ENCODE peak calls at places on chromosome 1, in six cellular contexts. T is ascending aorta, K is adrenal gland, X is fibroblast of lung, C is GM23338, Z is neural progenitor cell. L is an unnamed sample. For H3K4me1 and H3K36me3, the result is how much of the 10 kb centered on the place peaks cover.

GRCh38 chr1:215269955-215270354 is 187.4 kb downstream of the KCNK2 start:
- DNase-seq in Z (peak), K (no peak), T (no peak), C (peak), X (no peak), L (peak)

GRCh38 chr1:82185084-82185483 is 384.4 kb downstream of the ADGRL2 start:
- DNase-seq in X (peak), T (no peak), C (no peak), Z (no peak), K (no peak), L (no peak)

GRCh38 chr1:216750031-216750627 is 26.9 kb upstream of the ESRRG start:
- DNase-seq in X (peak), Z (peak), T (no peak), K (peak), C (peak), L (peak)

GRCh38 chr1:221708987-221709386 is 32.9 kb downstream of the DUSP10 start:
- DNase-seq in T (no peak), Z (peak), K (peak), C (peak), X (peak), L (no peak)

GRCh38 chr1:92118826-92119225 is 38.7 kb downstream of the BTBD8 start:
- DNase-seq in T (no peak), X (peak), C (no peak), Z (no peak), K (no peak), L (no peak)

GRCh38 chr1:174058639-174059038 is 36.5 kb upstream of the RC3H1 start:
- DNase-seq in X (peak), Z (no peak), C (no peak), K (no peak), T (no peak), L (no peak)

GRCh38 chr1:208652300-208653160 is 408.3 kb upstream of the PLXNA2 start:
- DNase-seq in X (peak), K (peak), Z (peak), T (no peak), C (peak), L (peak)

GRCh38 chr1:83026745-83027144 is 972.2 kb downstream of the TTLL7 start:
- DNase-seq in K (no peak), X (peak), C (no peak), Z (no peak), T (no peak), L (no peak)

GRCh38 chr1:117696567-117696966 is 90.7 kb downstream of the TENT5C start:
- DNase-seq in Z (no peak), T (no peak), X (peak), K (no peak), C (no peak), L (no peak)

GRCh38 chr1:151072224-151072623 is 1.7 kb downstream of the GABPB2 start:
- DNase-seq in T (no peak), K (no peak), Z (no peak), X (no peak), C (peak), L (no peak)

GRCh38 chr1:116725798-116726197 is 28.4 kb upstream of the CD2 start:
- DNase-seq in T (no peak), Z (no peak), C (no peak), X (peak), K (no peak), L (no peak)

GRCh38 chr1:87330954-87331318 is 2.3 kb downstream of the LMO4 start:
- DNase-seq in C (no peak), Z (peak), K (no peak), T (no peak), X (no peak), L (peak)

GRCh38 chr1:200429221-200429751 is 19.4 kb upstream of the ZNF281 start:
- DNase-seq in X (peak), T (no peak), C (no peak), Z (no peak), K (no peak), L (no peak)

GRCh38 chr1:109388884-109389637 is 8.7 kb downstream of the SORT1 start:
- DNase-seq in C (no peak), K (no peak), X (no peak), Z (no peak), T (no peak), L (no peak)

GRCh38 chr1:15332952-15333715 is 76.6 kb upstream of the EFHD2 start:
- DNase-seq in Z (no peak), K (no peak), T (no peak), C (no peak), X (no peak), L (no peak)

GRCh38 chr1:116405241-116406135 is 32.4 kb downstream of the ATP1A1 start:
- DNase-seq in C (no peak), K (no peak), Z (no peak), T (no peak), X (no peak), L (peak)

GRCh38 chr1:96464991-96465875 is 256.4 kb upstream of the PTBP2 start:
- DNase-seq in X (no peak), K (no peak), Z (no peak), C (no peak), T (no peak), L (no peak)

GRCh38 chr1:47175227-47175934 is 14.5 kb downstream of the PDZK1IP1 start:
- DNase-seq in X (peak), C (peak), T (no peak), Z (peak), K (peak), L (peak)

GRCh38 chr1:230797376-230798186 is 50.4 kb downstream of the CAPN9 start:
- DNase-seq in K (peak), Z (peak), T (no peak), C (peak), X (peak), L (peak)

GRCh38 chr1:9861371-9861770 is 37.6 kb upstream of the CLSTN1 start:
- DNase-seq in T (no peak), X (no peak), C (peak), K (no peak), Z (peak), L (peak)

GRCh38 chr1:178037510-178038253 is 56.2 kb upstream of the RASAL2 start:
- DNase-seq in T (no peak), K (peak), Z (peak), C (peak), X (peak), L (peak)

GRCh38 chr1:151729157-151729965 is 8.0 kb downstream of the RIIAD1 start:
- DNase-seq in C (no peak), Z (no peak), X (no peak), T (no peak), K (no peak), L (no peak)

GRCh38 chr1:155005076-155005971 is 2.7 kb downstream of the ZBTB7B start:
- DNase-seq in Z (no peak), X (peak), C (no peak), T (peak), K (peak), L (no peak)

GRCh38 chr1:159900086-159900680 is at the start of gene CFAP45:
- DNase-seq in T (peak), X (peak), C (peak), Z (peak), K (peak), L (peak)

GRCh38 chr1:205535866-205536758 is 31.6 kb downstream of the CDK18 start:
- DNase-seq in Z (no peak), C (no peak), T (no peak), K (peak), X (no peak), L (peak)

GRCh38 chr1:152745289-152745704 is 12.5 kb upstream of the KPRP start:
- DNase-seq in X (peak), C (no peak), K (no peak), Z (no peak), T (no peak), L (no peak)

GRCh38 chr1:96596226-96596625 is 125.4 kb upstream of the PTBP2 start:
- DNase-seq in T (no peak), C (peak), Z (peak), X (peak), K (no peak), L (peak)

GRCh38 chr1:56644941-56645662 is at the start of gene PRKAA2:
- DNase-seq in Z (peak), C (peak), X (peak), K (peak), T (no peak), L (peak)

GRCh38 chr1:119764220-119764619 is 4.5 kb downstream of the HMGCS2 start:
- DNase-seq in Z (no peak), K (no peak), X (no peak), T (no peak), C (no peak), L (no peak)

GRCh38 chr1:159141584-159142518 is 29.6 kb upstream of the CADM3 start:
- DNase-seq in C (peak), X (peak), K (peak), Z (peak), T (no peak), L (peak)

GRCh38 chr1:190754769-190755168 is 277.1 kb upstream of the BRINP3 start:
- DNase-seq in K (no peak), X (peak), C (no peak), Z (no peak), T (no peak), L (no peak)

GRCh38 chr1:1989102-1989542 is 14.5 kb downstream of the CFAP74 start:
- DNase-seq in C (no peak), K (peak), Z (no peak), X (peak), T (no peak), L (peak)

GRCh38 chr1:55275151-55275748 is 60.1 kb upstream of the USP24 start:
- DNase-seq in C (peak), T (no peak), K (no peak), Z (peak), X (peak), L (peak)

GRCh38 chr1:111110197-111110899 is 29.5 kb downstream of the DRAM2 start:
- DNase-seq in X (no peak), Z (no peak), T (no peak), C (no peak), K (no peak), L (no peak)

GRCh38 chr1:23597635-23598388 is 38.5 kb upstream of the ID3 start:
- DNase-seq in C (peak), T (no peak), Z (peak), K (no peak), X (no peak), L (peak)

GRCh38 chr1:25863486-25864262 is 4.4 kb upstream of the AUNIP start:
- DNase-seq in C (peak), X (no peak), K (no peak), T (no peak), Z (no peak), L (no peak)
- TF ChIP-seq CTCF in C (no peak), X (no peak), K (no peak), T (no peak), Z (no peak), L (peak)

DNA sequence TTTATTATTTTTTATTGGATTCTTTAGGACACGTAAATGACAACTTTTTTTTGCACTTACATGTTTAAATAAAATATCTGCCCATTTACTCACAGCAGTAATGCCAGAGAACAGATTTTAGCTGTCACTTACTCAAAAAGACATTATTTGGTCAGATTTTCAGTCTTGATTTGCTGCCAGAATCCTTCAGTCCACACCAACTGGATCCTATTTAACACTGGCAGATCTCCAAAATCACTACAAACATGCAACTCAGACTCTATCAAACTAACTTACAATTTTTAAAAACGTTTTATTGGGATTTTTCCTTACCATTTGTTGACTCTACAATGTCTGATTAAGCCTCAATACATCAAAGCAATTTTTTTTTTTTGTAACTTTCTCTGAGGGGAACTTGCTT is 11.1 kb downstream of the ATP6V1G3 start:
- DNase-seq in C (no peak), X (peak), Z (no peak), K (no peak), T (no peak), L (no peak)
- H3K4me1 ChIP-seq in C (under half), X (under half), Z (under half), K (under half), T (under half), L (under half)

GRCh38 chr1:147618077-147618569 is 52.2 kb downstream of the ACP6 start:
- DNase-seq in Z (no peak), C (no peak), T (no peak), K (no peak), X (no peak), L (no peak)
- H3K36me3 ChIP-seq in Z (under half), C (under half), T (half or more), K (under half), X (under half), L (half or more)

DNA sequence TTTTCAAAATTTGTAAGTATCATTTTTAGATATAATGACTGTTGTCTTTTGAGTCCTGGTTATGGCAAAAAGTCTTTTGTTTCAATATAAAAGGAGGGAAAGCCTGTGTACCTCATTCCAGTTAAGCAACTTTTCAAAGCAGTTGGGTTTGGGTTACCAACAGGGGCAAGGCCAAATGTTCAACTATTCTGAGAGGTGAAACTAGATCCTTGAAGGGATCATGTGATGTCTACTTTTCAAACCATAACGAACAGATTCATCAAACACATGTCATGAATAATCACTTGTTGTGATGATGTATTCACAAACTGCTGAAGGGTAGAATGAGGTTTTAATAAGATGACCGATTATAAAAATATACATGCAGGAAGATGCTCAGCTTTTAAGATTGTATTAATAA is 171.3 kb downstream of the HHAT start:
- DNase-seq in C (no peak), X (peak), Z (no peak), T (no peak), K (no peak), L (no peak)
- TF ChIP-seq CTCF in C (no peak), X (no peak), Z (no peak), T (no peak), K (no peak), L (no peak)